ENCODE peak calls at places on chromosomes 16 and 17, in seven cellular contexts. A is SK-N-SH, L is K562, D is H1, F is HepG2, C is HCT116, I is GM12878. S is an unnamed sample.

GRCh38 chr17:72946696-72947095 is 145.8 kb downstream of the SLC39A11 start:
- DNase-seq in D (no peak), I (no peak), A (no peak), L (no peak), C (no peak), F (no peak), S (no peak)

GRCh38 chr16:54568897-54569807 is 282.6 kb upstream of the IRX3 start:
- DNase-seq in A (no peak), I (no peak), C (no peak), D (no peak), F (no peak), L (no peak), S (no peak)

GRCh38 chr16:18804540-18804939 is 3.2 kb upstream of the ARL6IP1 start:
- DNase-seq in I (no peak), D (no peak), C (no peak), F (no peak), A (no peak), L (no peak), S (no peak)

GRCh38 chr17:19346351-19347255 is 15.9 kb downstream of the B9D1 start:
- DNase-seq in C (peak; percentile 23), F (peak; percentile 74), I (no peak), L (peak; percentile 65), A (no peak), D (no peak), S (peak; percentile 33)

GRCh38 chr16:2252806-2253148 is 1.4 kb upstream of the ECI1 start:
- DNase-seq in D (no peak), C (no peak), A (no peak), L (no peak), F (no peak), I (no peak), S (no peak)

GRCh38 chr16:78503501-78504110 is 404.2 kb downstream of the WWOX start:
- DNase-seq in F (peak; percentile 61), A (peak; percentile 42), I (no peak), C (peak; percentile 7), L (peak; percentile 70), D (no peak), S (peak; percentile 20)

GRCh38 chr17:82613283-82614094 is 34.8 kb downstream of the WDR45B start:
- DNase-seq in L (no peak), A (peak; percentile 83), F (no peak), I (no peak), D (no peak), C (no peak), S (no peak)

GRCh38 chr17:7237761-7238417 is 1.4 kb downstream of the PHF23 start:
- DNase-seq in L (peak; percentile 56), I (no peak), F (peak; percentile 68), A (peak; percentile 83), C (no peak), D (peak; percentile 94), S (peak; percentile 47)

GRCh38 chr16:79839851-79840321 is 239.3 kb upstream of the MAF start:
- DNase-seq in L (no peak), F (no peak), D (no peak), C (no peak), A (no peak), I (no peak), S (no peak)

GRCh38 chr17:75603123-75603522 is 15.5 kb downstream of the MYO15B start:
- DNase-seq in A (no peak), C (no peak), D (no peak), I (no peak), L (no peak), F (no peak), S (no peak)

GRCh38 chr17:14738652-14738988 is 437.7 kb downstream of the HS3ST3B1 start:
- DNase-seq in C (no peak), A (no peak), D (no peak), I (no peak), L (no peak), F (no peak), S (no peak)

GRCh38 chr16:69017036-69017783 is 88.2 kb upstream of the HAS3 start:
- DNase-seq in A (peak; percentile 11), C (peak; percentile 82), F (no peak), L (no peak), D (no peak), I (no peak), S (peak; percentile 92)

GRCh38 chr17:19268611-19269010 is 31.4 kb downstream of the EPN2 start:
- DNase-seq in C (no peak), F (no peak), I (no peak), D (no peak), A (no peak), L (no peak), S (peak; percentile 7)

GRCh38 chr17:28896884-28897768 is at the start of gene FLOT2:
- DNase-seq in I (no peak), D (peak; percentile 83), A (peak; percentile 92), L (peak; percentile 88), C (no peak), F (peak; percentile 54), S (peak; percentile 22)

GRCh38 chr17:41520821-41521521 is 2.3 kb upstream of the KRT15 start:
- DNase-seq in A (peak; percentile 77), F (no peak), D (no peak), I (no peak), C (no peak), L (peak; percentile 61), S (no peak)
- TF ChIP-seq MAX in A (no peak), F (no peak), D (no peak), I (no peak), C (no peak), L (no peak), S (no peak)

DNA sequence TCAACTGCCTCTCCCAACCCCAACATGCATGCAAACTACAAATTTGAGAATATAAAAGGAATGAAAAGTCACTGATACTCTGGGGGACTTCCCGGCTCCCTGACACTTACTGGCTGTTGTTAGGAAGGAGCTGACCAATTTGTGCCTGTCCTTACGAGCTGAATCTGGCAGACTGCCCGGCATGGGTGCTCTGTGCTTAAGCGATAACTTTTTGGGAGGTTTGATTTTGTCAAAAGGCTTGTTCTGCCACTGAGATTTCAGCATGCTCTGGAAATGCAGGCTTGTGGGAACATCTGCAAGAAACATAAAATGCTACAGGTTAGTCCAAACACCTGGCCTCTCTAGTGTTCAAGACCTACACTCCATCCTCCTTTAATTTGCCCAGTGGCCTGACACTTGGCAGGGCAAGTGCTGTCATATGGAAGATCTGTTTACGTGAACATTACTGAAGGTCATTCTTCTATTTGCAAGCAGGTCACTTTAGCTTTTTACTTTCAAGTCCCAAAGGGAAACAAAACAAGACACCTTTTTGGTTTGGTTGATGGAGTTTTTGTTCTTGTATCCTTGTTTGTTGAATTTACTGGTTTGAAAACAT is 40.6 kb downstream of the STH start:
- DNase-seq in A (no peak), I (no peak), F (no peak), D (no peak), C (no peak), L (no peak), S (no peak)
- H3K4me3 ChIP-seq in A (no peak overlapping the region), I (no peak overlapping the region), F (no peak overlapping the region), D (no peak overlapping the region), C (no peak overlapping the region), L (no peak overlapping the region), S (no peak overlapping the region)

DNA sequence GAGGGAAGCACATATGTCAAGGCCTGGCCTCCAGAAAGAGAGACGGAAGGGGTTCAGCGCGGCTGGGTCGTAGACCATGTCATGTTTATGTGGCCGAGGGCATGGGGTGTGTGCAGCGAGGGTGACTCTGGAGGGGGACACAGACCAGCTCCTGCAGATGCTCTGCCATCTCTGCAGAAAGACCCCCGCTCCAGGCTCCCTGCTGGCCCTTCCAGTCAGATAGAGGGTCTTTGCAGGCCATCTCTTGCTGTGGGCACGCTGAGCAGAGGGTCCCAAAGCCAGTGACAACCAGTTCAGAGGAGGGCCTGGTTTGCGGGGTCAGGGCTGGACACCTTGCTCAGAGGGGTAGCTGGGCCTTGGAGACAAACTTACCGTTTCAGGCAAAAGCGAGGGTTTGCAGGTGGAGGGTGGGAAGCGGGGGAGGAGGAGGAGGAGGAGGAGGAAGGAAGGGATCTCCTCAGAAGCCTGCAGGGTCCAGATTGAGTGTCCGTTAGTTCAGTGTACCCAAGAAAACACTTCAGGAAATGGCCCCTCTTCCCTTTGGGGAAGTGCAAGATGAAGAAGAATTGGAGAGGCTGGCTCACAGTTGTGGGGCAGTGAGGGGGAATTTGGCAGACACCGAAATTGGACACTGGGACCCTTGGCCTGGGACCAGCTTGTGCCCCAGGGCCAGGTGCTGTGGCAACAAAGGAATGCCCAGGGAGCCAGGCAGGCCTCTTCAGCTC is 102.7 kb downstream of the CMIP start:
- DNase-seq in I (no peak), C (no peak), D (no peak), L (no peak), A (no peak), F (no peak), S (no peak)
- H3K79me2 ChIP-seq in I (peaks cover 4% of the 10 kb centered on the region), C (peaks cover 99% of the 10 kb centered on the region), D (peaks cover 90% of the 10 kb centered on the region), L (peaks cover 94% of the 10 kb centered on the region), A (peaks cover 17% of the 10 kb centered on the region), F (peaks cover 96% of the 10 kb centered on the region), S (peaks cover 51% of the 10 kb centered on the region)

DNA sequence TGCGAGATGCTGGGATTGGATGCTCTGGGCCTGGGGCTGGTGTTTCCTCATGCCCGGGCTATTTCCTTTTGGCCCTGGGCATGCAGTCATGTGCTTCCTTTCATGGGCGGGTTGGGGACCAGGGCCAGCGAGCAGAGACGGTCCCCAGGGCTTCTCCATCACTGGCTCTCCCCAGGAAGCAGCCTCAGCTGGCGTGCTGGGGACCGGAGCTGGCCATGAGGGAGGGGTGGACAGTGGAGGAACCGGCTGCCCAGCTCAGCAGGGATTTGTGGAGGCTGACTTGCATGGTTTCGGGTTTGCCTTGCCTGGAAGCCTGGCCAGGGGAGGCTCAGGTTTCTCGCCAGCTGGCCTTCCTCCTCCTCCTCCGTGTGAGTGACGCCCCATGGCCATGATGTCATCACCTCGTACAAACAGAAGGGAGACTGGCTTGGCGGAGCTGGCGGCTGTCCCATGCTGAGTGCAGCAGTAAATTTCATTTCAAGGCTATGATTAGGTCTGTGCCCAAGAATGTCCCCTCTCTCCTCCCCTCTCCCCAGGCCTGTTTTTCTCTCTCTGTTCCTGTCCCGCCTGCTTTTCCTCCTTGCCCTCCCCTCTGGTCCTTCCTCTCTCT is 8.9 kb upstream of the TIMP2 start:
- DNase-seq in C (no peak), I (no peak), A (peak; percentile 86), F (peak; percentile 77), L (no peak), D (peak; percentile 63), S (peak; percentile 96)
- TF ChIP-seq MAX in C (peak; percentile 15), I (no peak), A (peak; percentile 88), F (no peak), L (no peak), D (no peak), S (no peak)

S was measured in endothelial cell of umbilical vein.